ENCODE peak calls at places on chromosomes 12 and 14, in six cellular contexts. T is lung, O is ovary, R is mucosa of descending colon, A is tibial artery, N is heart right ventricle. M is an unnamed sample. For H3K9me3, the result is how much of the 10 kb centered on the place peaks cover.

GRCh38 chr12:106138646-106139421 is at the start of gene NUAK1:
- DNase-seq in A (peak), T (peak), O (peak), N (peak), R (peak), M (peak)

GRCh38 chr12:116644806-116645205 is 85.6 kb downstream of the MAP1LC3B2 start:
- DNase-seq in A (no peak), T (no peak), R (no peak), O (no peak), N (no peak), M (no peak)

GRCh38 chr14:78143489-78144145 is 26.6 kb upstream of the NRXN3 start:
- DNase-seq in A (no peak), T (no peak), N (no peak), R (no peak), O (no peak), M (peak)

GRCh38 chr14:22614240-22614799 is 16.2 kb downstream of the ABHD4 start:
- DNase-seq in T (no peak), O (no peak), R (no peak), A (no peak), N (no peak), M (peak)

GRCh38 chr14:54894995-54895394 is 7.6 kb downstream of the GCH1 start:
- DNase-seq in R (no peak), T (no peak), A (no peak), N (no peak), O (no peak), M (peak)

GRCh38 chr12:57459750-57460400 is at the start of gene GLI1:
- DNase-seq in R (no peak), O (no peak), N (no peak), A (no peak), T (no peak), M (no peak)

GRCh38 chr12:4526923-4527546 is 11.7 kb upstream of the RAD51AP1 start:
- DNase-seq in T (no peak), R (no peak), N (no peak), A (no peak), O (no peak), M (no peak)

GRCh38 chr14:91350813-91351507 is 66.7 kb downstream of the CCDC88C start:
- DNase-seq in O (no peak), A (no peak), R (peak), T (no peak), N (no peak), M (peak)

GRCh38 chr12:97984951-97985350 is 522.3 kb downstream of the RMST start:
- DNase-seq in N (no peak), T (no peak), A (no peak), O (no peak), R (no peak), M (no peak)

GRCh38 chr14:66010695-66011094 is 475.5 kb upstream of the CCDC196 start:
- DNase-seq in A (no peak), O (no peak), R (no peak), N (no peak), T (no peak), M (no peak)

GRCh38 chr12:40101747-40102146 is 4.1 kb downstream of the SLC2A13 start:
- DNase-seq in A (no peak), T (no peak), R (no peak), O (no peak), N (no peak), M (no peak)

GRCh38 chr14:75449703-75450102 is 21.9 kb downstream of the JDP2 start:
- DNase-seq in O (no peak), T (no peak), A (no peak), N (no peak), R (peak), M (no peak)

GRCh38 chr12:100964026-100964425 is 169.4 kb downstream of the ANO4 start:
- DNase-seq in R (no peak), N (no peak), O (no peak), A (no peak), T (no peak), M (no peak)

GRCh38 chr12:5063149-5063548 is 19.5 kb downstream of the KCNA5 start:
- DNase-seq in N (no peak), R (no peak), A (no peak), O (no peak), T (no peak), M (no peak)

GRCh38 chr12:120262852-120263724 is 2.4 kb downstream of the PXN start:
- DNase-seq in N (peak), O (no peak), A (no peak), R (no peak), T (no peak), M (no peak)

GRCh38 chr14:31261859-31262739 is 54.5 kb upstream of the HECTD1 start:
- DNase-seq in T (peak), O (peak), A (peak), R (no peak), N (no peak), M (no peak)

GRCh38 chr14:72744416-72745120 is 149.3 kb downstream of the DPF3 start:
- DNase-seq in N (no peak), A (no peak), T (peak), R (no peak), O (no peak), M (peak)

GRCh38 chr14:95323361-95323760 is 3.7 kb upstream of the CLMN start:
- DNase-seq in T (no peak), N (no peak), A (no peak), O (no peak), R (no peak), M (no peak)

GRCh38 chr12:12714276-12715001 is 2.7 kb upstream of the CDKN1B start:
- DNase-seq in N (no peak), R (peak), T (no peak), A (no peak), O (peak), M (no peak)

GRCh38 chr12:55220725-55221124 is at the start of gene OR10A7:
- DNase-seq in N (no peak), O (no peak), R (no peak), T (no peak), A (no peak), M (no peak)

GRCh38 chr12:70268972-70269371 is 25.7 kb downstream of the CNOT2 start:
- DNase-seq in A (no peak), O (no peak), N (no peak), R (no peak), T (no peak), M (no peak)

GRCh38 chr12:47909839-47910465 is 5.2 kb upstream of the VDR start:
- DNase-seq in T (no peak), N (no peak), R (no peak), A (no peak), O (no peak), M (no peak)

GRCh38 chr12:12019881-12020280 is 50.9 kb upstream of the BCL2L14 start:
- DNase-seq in O (no peak), A (no peak), R (no peak), N (no peak), T (no peak), M (peak)

GRCh38 chr12:32995623-32996022 is 99.0 kb upstream of the PKP2 start:
- DNase-seq in R (no peak), A (no peak), T (no peak), N (no peak), O (no peak), M (no peak)

GRCh38 chr14:81323621-81324400 is 76.3 kb downstream of the STON2 start:
- DNase-seq in O (no peak), T (peak), A (no peak), N (no peak), R (peak), M (no peak)
- H3K4me3 ChIP-seq in O (no peak), T (no peak), A (no peak), N (no peak), R (no peak), M (no peak)

GRCh38 chr14:104123879-104124278 is 14.5 kb upstream of the KIF26A start:
- DNase-seq in O (no peak), T (no peak), N (no peak), A (no peak), R (no peak), M (no peak)
- H3K9me3 ChIP-seq in O (under half), T (under half), N (under half), A (under half), R (under half), M (under half)

GRCh38 chr14:102590667-102591099 is 1.8 kb upstream of the RCOR1 start:
- DNase-seq in N (peak), A (peak), T (peak), R (peak), O (peak), M (peak)
- H3K4me3 ChIP-seq in N (no peak), A (no peak), T (no peak), R (no peak), O (peak), M (peak)

GRCh38 chr14:68994056-68994455 is 15.0 kb upstream of the ACTN1 start:
- DNase-seq in N (no peak), A (no peak), T (no peak), O (no peak), R (no peak), M (no peak)

GRCh38 chr14:69001375-69001774 is 22.3 kb upstream of the ACTN1 start:
- DNase-seq in N (no peak), T (no peak), A (no peak), O (no peak), R (no peak), M (no peak)

GRCh38 chr14:68998062-68998461 is 19.0 kb upstream of the ACTN1 start:
- DNase-seq in N (no peak), O (no peak), T (no peak), A (no peak), R (no peak), M (no peak)

GRCh38 chr14:68995731-68996130 is 16.6 kb upstream of the ACTN1 start:
- DNase-seq in N (no peak), R (no peak), O (no peak), A (no peak), T (no peak), M (no peak)
- H3K9me3 ChIP-seq in N (under half), R (under half), O (under half), A (under half), T (under half), M (under half)

DNA sequence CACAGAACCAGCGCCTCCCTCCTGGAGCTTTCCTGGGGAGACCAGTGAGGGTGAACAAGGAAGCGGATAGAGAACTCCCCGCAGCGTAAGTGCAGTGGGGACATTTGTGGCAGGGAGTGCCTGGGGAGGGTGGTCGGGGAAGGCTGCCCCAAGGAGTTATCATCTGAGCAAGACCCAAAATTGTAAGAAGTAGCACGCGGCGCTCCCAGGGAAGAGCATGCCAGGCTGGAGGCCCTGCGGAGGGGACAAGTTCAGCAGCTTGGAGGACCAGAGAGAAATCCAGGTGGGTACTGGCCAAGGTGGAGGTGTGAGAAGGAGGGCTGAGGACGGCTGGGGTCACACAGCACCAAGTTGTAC is 46.2 kb upstream of the RIMBP2 start:
- DNase-seq in O (no peak), N (no peak), R (no peak), A (no peak), T (no peak), M (no peak)
- H3K4me3 ChIP-seq in O (no peak), N (no peak), R (no peak), A (no peak), T (no peak), M (no peak)

DNA sequence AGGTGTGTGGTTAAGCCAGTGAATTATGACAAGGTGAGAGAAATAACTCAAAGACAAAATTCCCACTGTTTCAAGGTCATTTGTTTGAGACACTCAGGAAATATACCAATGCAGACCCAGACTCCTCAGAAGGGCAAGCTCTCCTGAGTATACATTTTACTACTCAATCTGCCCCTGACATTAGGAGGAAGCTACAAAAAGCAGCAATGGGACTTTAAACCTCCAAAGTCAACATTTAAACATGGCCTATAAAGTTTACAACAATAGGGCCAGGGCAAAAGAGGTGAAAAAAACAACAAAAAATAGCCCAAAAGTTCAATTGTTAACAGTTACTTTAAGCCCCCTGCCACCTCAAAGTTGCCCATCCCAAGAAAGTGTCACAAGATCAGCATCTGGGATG is 19.5 kb upstream of the PEX5 start:
- DNase-seq in N (no peak), O (no peak), R (no peak), A (no peak), T (no peak), M (no peak)
- H3K9me3 ChIP-seq in N (under half), O (under half), R (under half), A (under half), T (under half), M (under half)